ENCODE peak calls at places on chromosome 11, in five cellular contexts. V, Q, T, A and G are unnamed samples.

GRCh38 chr11:74084796-74085541 is 76.1 kb upstream of the UCP3 start:
- DNase-seq in V (no peak), Q (no peak), T (no peak), A (no peak), G (peak; percentile 1)

GRCh38 chr11:2799881-2800654 is 85.5 kb downstream of the CDKN1C start:
- DNase-seq in V (no peak), Q (peak; percentile 16), T (no peak), A (no peak), G (no peak)

GRCh38 chr11:71263391-71263790 is 11.0 kb upstream of the SHANK2 start:
- DNase-seq in V (no peak), Q (no peak), T (no peak), A (no peak), G (no peak)

GRCh38 chr11:111330234-111330893 is 32.0 kb downstream of the POU2AF3 start:
- DNase-seq in V (no peak), Q (no peak), T (no peak), A (no peak), G (no peak)

GRCh38 chr11:1072116-1072820 is 2.4 kb upstream of the MUC2 start:
- DNase-seq in V (no peak), Q (no peak), T (no peak), A (peak; percentile 42), G (peak; percentile 28)

GRCh38 chr11:96050435-96051182 is 126.7 kb upstream of the MTMR2 start:
- DNase-seq in V (no peak), Q (no peak), T (no peak), A (no peak), G (no peak)

GRCh38 chr11:112016088-112016764 is 9.0 kb upstream of the DLAT start:
- DNase-seq in V (no peak), Q (no peak), T (no peak), A (no peak), G (no peak)

GRCh38 chr11:101862410-101863233 is 52.2 kb upstream of the CEP126 start:
- DNase-seq in V (no peak), Q (no peak), T (no peak), A (peak; percentile 53), G (peak; percentile 47)

GRCh38 chr11:1202776-1203504 is 19.9 kb upstream of the MUC5B start:
- DNase-seq in V (peak; percentile 66), Q (peak; percentile 70), T (peak; percentile 18), A (peak; percentile 63), G (peak; percentile 52)

GRCh38 chr11:126102436-126102894 is 39.8 kb upstream of the CDON start:
- DNase-seq in V (no peak), Q (no peak), T (no peak), A (no peak), G (no peak)

GRCh38 chr11:114354076-114354475 is 46.2 kb downstream of the C11orf71 start:
- DNase-seq in V (no peak), Q (no peak), T (no peak), A (no peak), G (peak; percentile 49)

GRCh38 chr11:128058580-128059208 is 528.7 kb downstream of the ETS1 start:
- DNase-seq in V (no peak), Q (no peak), T (no peak), A (no peak), G (no peak)

GRCh38 chr11:17992916-17993315 is 19.9 kb downstream of the SERGEF start:
- DNase-seq in V (no peak), Q (no peak), T (no peak), A (no peak), G (peak; percentile 57)